ENCODE peak calls at places on chromosomes 2 and 18, in five cellular contexts. E is K562, K is cardiac muscle cell, A is IMR-90, N is adrenal gland. C is an unnamed sample.

GRCh38 chr2:8300905-8301304 is 381.0 kb upstream of the ID2 start:
- DNase-seq in N (no peak), A (no peak), E (no peak), K (no peak), C (no peak)

GRCh38 chr2:158388159-158388558 is 68.4 kb downstream of the CCDC148 start:
- DNase-seq in N (no peak), E (peak; percentile 15), A (no peak), K (no peak), C (no peak)

GRCh38 chr2:174326880-174327558 is 7.7 kb upstream of the SP9 start:
- DNase-seq in N (no peak), E (no peak), K (no peak), A (no peak), C (no peak)

GRCh38 chr2:205448189-205448588 is 234.1 kb upstream of the NRP2 start:
- DNase-seq in K (no peak), E (no peak), N (no peak), A (no peak), C (no peak)

GRCh38 chr18:59712311-59712710 is 15.1 kb upstream of the CCBE1 start:
- DNase-seq in K (no peak), E (no peak), A (no peak), N (no peak), C (no peak)

GRCh38 chr2:70807102-70807827 is 13.1 kb downstream of the CLEC4F start:
- DNase-seq in A (no peak), E (no peak), N (no peak), K (no peak), C (no peak)

GRCh38 chr2:12766421-12766879 is 49.7 kb downstream of the TRIB2 start:
- DNase-seq in K (no peak), N (no peak), A (peak; percentile 73), E (no peak), C (no peak)

GRCh38 chr18:28114472-28114871 is 62.5 kb downstream of the CDH2 start:
- DNase-seq in K (no peak), N (no peak), E (no peak), A (peak; percentile 80), C (no peak)

GRCh38 chr2:159065313-159065712 is 96.9 kb downstream of the TANC1 start:
- DNase-seq in A (no peak), K (no peak), E (no peak), N (no peak), C (no peak)

GRCh38 chr18:47844828-47845227 is 85.6 kb downstream of the SMAD2 start:
- DNase-seq in N (no peak), E (no peak), K (no peak), A (no peak), C (no peak)

GRCh38 chr18:26562568-26562967 is 14.2 kb upstream of the KCTD1 start:
- DNase-seq in K (no peak), E (no peak), A (no peak), N (no peak), C (no peak)

GRCh38 chr2:174485763-174486613 is 841 bp downstream of the GPR155 start:
- DNase-seq in K (peak; percentile 46), E (peak; percentile 30), A (peak; percentile 76), N (peak; percentile 44), C (peak; percentile 23)

GRCh38 chr2:157898591-157898996 is 22.5 kb upstream of the ACVR1 start:
- DNase-seq in K (no peak), E (peak; percentile 51), A (peak; percentile 95), N (peak; percentile 65), C (no peak)

GRCh38 chr18:46481048-46481846 is 175.8 kb downstream of the LOXHD1 start:
- DNase-seq in N (peak; percentile 43), A (peak; percentile 52), K (peak; percentile 66), E (peak; percentile 39), C (peak; percentile 42)

GRCh38 chr2:240509667-240510512 is 47.9 kb downstream of the ANKMY1 start:
- DNase-seq in E (no peak), A (no peak), K (no peak), N (no peak), C (no peak)

GRCh38 chr2:37085731-37086147 is 1.4 kb downstream of the GPATCH11 start:
- DNase-seq in N (no peak), K (no peak), E (no peak), A (peak; percentile 83), C (no peak)

GRCh38 chr2:24076849-24077534 is 866 bp upstream of the SF3B6 start:
- DNase-seq in K (peak; percentile 24), E (no peak), A (no peak), N (no peak), C (no peak)

GRCh38 chr2:188414869-188415753 is 123.4 kb downstream of the GULP1 start:
- DNase-seq in E (no peak), K (no peak), N (no peak), A (peak; percentile 27), C (no peak)

GRCh38 chr2:20612835-20613341 is 38.0 kb downstream of the HS1BP3 start:
- DNase-seq in K (no peak), E (no peak), A (no peak), N (no peak), C (no peak)

GRCh38 chr2:30678410-30679137 is 128.7 kb downstream of the CAPN13 start:
- DNase-seq in A (no peak), K (no peak), E (no peak), N (no peak), C (no peak)

GRCh38 chr2:212842544-212843185 is 304.1 kb upstream of the ERBB4 start:
- DNase-seq in N (no peak), E (no peak), A (peak; percentile 90), K (no peak), C (no peak)

GRCh38 chr2:171516793-171517192 is 5.5 kb upstream of the CYBRD1 start:
- DNase-seq in A (no peak), N (no peak), E (no peak), K (no peak), C (no peak)

GRCh38 chr2:23452853-23453420 is 68.0 kb downstream of the KLHL29 start:
- DNase-seq in K (no peak), A (peak; percentile 47), N (no peak), E (no peak), C (no peak)

GRCh38 chr18:31941010-31941809 is 1.7 kb downstream of the TRAPPC8 start:
- DNase-seq in E (no peak), N (no peak), K (no peak), A (no peak), C (no peak)

GRCh38 chr2:197813093-197813787 is 8.8 kb downstream of the PLCL1 start:
- DNase-seq in E (peak; percentile 56), K (peak; percentile 20), N (no peak), A (peak; percentile 52), C (no peak)

GRCh38 chr18:48862678-48863270 is 88.0 kb downstream of the SMAD7 start:
- DNase-seq in N (no peak), A (no peak), K (no peak), E (no peak), C (no peak)

GRCh38 chr18:42051411-42051810 is 96.4 kb downstream of the PIK3C3 start:
- DNase-seq in N (no peak), E (no peak), K (no peak), A (no peak), C (no peak)

GRCh38 chr2:217977840-217978535 is 24.8 kb downstream of the TNS1 start:
- DNase-seq in N (peak; percentile 19), E (no peak), A (no peak), K (no peak), C (no peak)
- H3K4me3 ChIP-seq in N (no peak overlapping the region), E (no peak overlapping the region), A (no peak overlapping the region), K (peak overlapping the region; percentile 40), C (peak overlapping the region; percentile 36)

GRCh38 chr2:101776172-101777043 is 78.9 kb downstream of the MAP4K4 start:
- DNase-seq in A (no peak), K (peak; percentile 72), E (peak; percentile 50), N (no peak), C (no peak)
- TF ChIP-seq CTCF in A (peak; percentile 22), K (peak; percentile 51), E (peak; percentile 61), N (no peak), C (peak; percentile 36)

DNA sequence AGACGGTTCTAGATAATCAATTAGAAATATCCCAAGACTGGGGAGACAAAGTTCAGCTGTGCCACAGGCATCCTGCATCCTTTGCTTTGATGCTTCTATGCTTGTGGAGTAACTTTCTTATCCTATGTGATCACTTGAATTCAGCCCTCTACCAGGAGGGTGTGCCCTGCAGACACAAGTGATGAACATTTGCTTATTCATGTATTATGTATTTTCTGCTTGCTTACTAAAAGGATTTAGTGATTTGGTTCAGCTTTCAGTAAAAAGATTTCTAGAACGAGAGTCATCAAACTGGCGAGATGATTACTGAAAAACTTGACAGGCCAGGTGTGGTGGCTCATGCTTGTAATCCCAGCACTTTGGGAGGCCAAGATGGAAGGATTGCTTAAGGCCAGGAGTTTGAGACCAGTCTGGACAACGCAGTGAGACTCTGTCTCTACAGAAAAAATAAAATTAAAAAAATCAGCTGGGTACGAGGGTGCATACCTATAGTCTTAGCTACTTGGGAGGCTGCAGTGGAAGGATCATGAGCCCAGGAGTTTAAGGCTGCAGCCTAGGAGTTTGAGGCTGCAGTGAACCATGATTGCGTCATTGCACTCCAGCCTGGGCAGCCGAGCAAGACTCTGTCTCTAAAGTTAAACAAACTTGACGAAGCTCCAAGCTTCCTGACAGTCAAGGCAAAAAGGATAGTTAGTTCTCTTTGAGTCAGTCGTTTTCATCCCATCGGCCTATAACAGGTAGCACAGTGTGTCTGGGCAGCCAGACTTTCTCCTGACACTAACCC is 13.3 kb downstream of the HK2 start:
- DNase-seq in A (peak; percentile 26), K (no peak), E (no peak), N (no peak), C (no peak)
- H3K4me1 ChIP-seq in A (peaks cover 62% of the 10 kb centered on the region), K (peaks cover 66% of the 10 kb centered on the region), E (peaks cover 28% of the 10 kb centered on the region), N (peaks cover 16% of the 10 kb centered on the region), C (peaks cover 98% of the 10 kb centered on the region)

GRCh38 chr2:2581331-2582159 is 250.5 kb upstream of the MYT1L start:
- DNase-seq in K (no peak), N (no peak), A (no peak), E (no peak), C (no peak)
- H3K4me3 ChIP-seq in K (no peak overlapping the region), N (no peak overlapping the region), A (no peak overlapping the region), E (no peak overlapping the region), C (no peak overlapping the region)

DNA sequence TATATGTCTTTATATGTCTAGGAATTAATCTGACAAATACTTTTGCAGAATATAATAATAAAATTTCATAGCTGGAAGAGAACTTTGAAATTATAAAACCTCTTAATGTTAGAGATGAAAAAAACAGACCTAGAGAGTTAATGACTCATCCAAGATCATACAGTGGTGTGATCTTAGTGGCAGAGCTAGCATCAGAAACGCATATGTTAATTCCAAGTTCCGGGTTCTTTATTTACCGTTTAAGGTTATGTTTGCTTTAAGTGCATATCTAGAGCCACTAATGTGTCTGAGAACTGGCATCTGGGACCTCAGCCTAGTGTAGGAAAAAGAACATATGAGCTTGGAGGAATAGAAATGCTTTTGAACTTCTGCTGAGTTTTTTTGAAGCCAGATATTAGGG is 24.3 kb downstream of the CERS6 start:
- DNase-seq in A (no peak), K (no peak), N (no peak), E (no peak), C (no peak)
- TF ChIP-seq CTCF in A (no peak), K (no peak), N (no peak), E (no peak), C (no peak)

C was measured in heart right ventricle.